ENCODE peak calls at places on chromosomes 12 and 14, in nine cellular contexts. One of them, this sample, is unnamed.

GRCh38 chr14:100294213-100294962 is 11.9 kb downstream of the SLC25A29 start:
- DNase-seq in B cell: peak; percentile 53
- DNase-seq in RWPE1: no peak
- DNase-seq in cardiac fibroblast: peak; percentile 53
- DNase-seq in Calu3: no peak
- DNase-seq in left ventricle myocardium inferior: peak; percentile 63
- DNase-seq in A549: no peak
- DNase-seq in endothelial cell: no peak
- DNase-seq in spleen: peak; percentile 67
- DNase-seq in this sample: no peak

GRCh38 chr14:96122496-96122895 is 82.1 kb upstream of the BDKRB2 start:
- DNase-seq in left ventricle myocardium inferior: no peak
- DNase-seq in B cell: no peak
- DNase-seq in cardiac fibroblast: peak; percentile 38
- DNase-seq in A549: no peak
- DNase-seq in RWPE1: no peak
- DNase-seq in spleen: no peak
- DNase-seq in endothelial cell: no peak
- DNase-seq in Calu3: no peak
- DNase-seq in this sample: no peak

GRCh38 chr14:94768521-94769412 is 1.1 kb downstream of the GSC start:
- DNase-seq in left ventricle myocardium inferior: no peak
- DNase-seq in endothelial cell: no peak
- DNase-seq in RWPE1: no peak
- DNase-seq in A549: no peak
- DNase-seq in cardiac fibroblast: no peak
- DNase-seq in B cell: peak; percentile 28
- DNase-seq in Calu3: peak; percentile 7
- DNase-seq in spleen: peak; percentile 65
- DNase-seq in this sample: peak; percentile 55

GRCh38 chr14:68733086-68733621 is 59.7 kb downstream of the ZFP36L1 start:
- DNase-seq in left ventricle myocardium inferior: no peak
- DNase-seq in endothelial cell: no peak
- DNase-seq in RWPE1: no peak
- DNase-seq in B cell: no peak
- DNase-seq in Calu3: no peak
- DNase-seq in A549: no peak
- DNase-seq in spleen: no peak
- DNase-seq in cardiac fibroblast: peak; percentile 26
- DNase-seq in this sample: peak; percentile 60

GRCh38 chr14:102317564-102318248 is 1.8 kb upstream of the ZNF839 start:
- DNase-seq in left ventricle myocardium inferior: peak; percentile 42
- DNase-seq in cardiac fibroblast: peak; percentile 26
- DNase-seq in A549: no peak
- DNase-seq in spleen: peak; percentile 36
- DNase-seq in Calu3: no peak
- DNase-seq in RWPE1: no peak
- DNase-seq in B cell: no peak
- DNase-seq in endothelial cell: no peak
- DNase-seq in this sample: peak; percentile 77

GRCh38 chr12:54053625-54054441 is at the start of gene HOXC4:
- DNase-seq in cardiac fibroblast: no peak
- DNase-seq in RWPE1: no peak
- DNase-seq in spleen: no peak
- DNase-seq in A549: peak; percentile 82
- DNase-seq in endothelial cell: no peak
- DNase-seq in Calu3: no peak
- DNase-seq in left ventricle myocardium inferior: no peak
- DNase-seq in B cell: peak; percentile 67
- DNase-seq in this sample: peak; percentile 48

GRCh38 chr12:2877047-2877958 is at the start of the genes FOXM1 and RHNO1:
- DNase-seq in endothelial cell: peak; percentile 92
- DNase-seq in cardiac fibroblast: peak; percentile 92
- DNase-seq in Calu3: peak; percentile 90
- DNase-seq in left ventricle myocardium inferior: peak; percentile 89
- DNase-seq in A549: peak; percentile 95
- DNase-seq in RWPE1: peak; percentile 93
- DNase-seq in B cell: peak; percentile 97
- DNase-seq in spleen: peak; percentile 97
- DNase-seq in this sample: peak; percentile 89

GRCh38 chr12:65364021-65364420 is 85.5 kb downstream of the MSRB3 start:
- DNase-seq in endothelial cell: no peak
- DNase-seq in A549: no peak
- DNase-seq in cardiac fibroblast: peak; percentile 60
- DNase-seq in B cell: no peak
- DNase-seq in RWPE1: no peak
- DNase-seq in spleen: no peak
- DNase-seq in left ventricle myocardium inferior: no peak
- DNase-seq in Calu3: no peak
- DNase-seq in this sample: no peak

GRCh38 chr12:19110541-19110940 is 19.0 kb upstream of the PLEKHA5 start:
- DNase-seq in cardiac fibroblast: peak; percentile 19
- DNase-seq in Calu3: no peak
- DNase-seq in A549: no peak
- DNase-seq in endothelial cell: no peak
- DNase-seq in left ventricle myocardium inferior: no peak
- DNase-seq in B cell: no peak
- DNase-seq in RWPE1: no peak
- DNase-seq in spleen: no peak
- DNase-seq in this sample: no peak

GRCh38 chr12:128813392-128813791 is 10.4 kb downstream of the SLC15A4 start:
- DNase-seq in spleen: no peak
- DNase-seq in endothelial cell: no peak
- DNase-seq in cardiac fibroblast: no peak
- DNase-seq in B cell: no peak
- DNase-seq in Calu3: no peak
- DNase-seq in left ventricle myocardium inferior: no peak
- DNase-seq in A549: no peak
- DNase-seq in RWPE1: no peak
- DNase-seq in this sample: no peak

GRCh38 chr12:110537605-110538409 is 35.7 kb downstream of the RAD9B start:
- DNase-seq in B cell: no peak
- DNase-seq in Calu3: no peak
- DNase-seq in left ventricle myocardium inferior: peak; percentile 74
- DNase-seq in A549: no peak
- DNase-seq in spleen: no peak
- DNase-seq in cardiac fibroblast: no peak
- DNase-seq in RWPE1: peak; percentile 60
- DNase-seq in endothelial cell: no peak
- DNase-seq in this sample: no peak

GRCh38 chr12:44403185-44403584 is 472.9 kb downstream of the NELL2 start:
- DNase-seq in endothelial cell: no peak
- DNase-seq in Calu3: no peak
- DNase-seq in cardiac fibroblast: no peak
- DNase-seq in left ventricle myocardium inferior: no peak
- DNase-seq in B cell: no peak
- DNase-seq in spleen: no peak
- DNase-seq in A549: no peak
- DNase-seq in RWPE1: no peak
- DNase-seq in this sample: no peak

GRCh38 chr14:97848351-97848980 is 1051.3 kb downstream of the VRK1 start:
- DNase-seq in A549: no peak
- DNase-seq in B cell: no peak
- DNase-seq in cardiac fibroblast: no peak
- DNase-seq in spleen: no peak
- DNase-seq in left ventricle myocardium inferior: no peak
- DNase-seq in endothelial cell: no peak
- DNase-seq in Calu3: no peak
- DNase-seq in RWPE1: no peak
- DNase-seq in this sample: no peak
- TF ChIP-seq CTCF in A549: no peak
- TF ChIP-seq CTCF in B cell: no peak
- TF ChIP-seq CTCF in cardiac fibroblast: no peak
- TF ChIP-seq CTCF in spleen: no peak
- TF ChIP-seq CTCF in left ventricle myocardium inferior: no peak
- TF ChIP-seq CTCF in endothelial cell: no peak
- TF ChIP-seq CTCF in Calu3: no peak
- TF ChIP-seq CTCF in RWPE1: no peak
- TF ChIP-seq CTCF in this sample: no peak

DNA sequence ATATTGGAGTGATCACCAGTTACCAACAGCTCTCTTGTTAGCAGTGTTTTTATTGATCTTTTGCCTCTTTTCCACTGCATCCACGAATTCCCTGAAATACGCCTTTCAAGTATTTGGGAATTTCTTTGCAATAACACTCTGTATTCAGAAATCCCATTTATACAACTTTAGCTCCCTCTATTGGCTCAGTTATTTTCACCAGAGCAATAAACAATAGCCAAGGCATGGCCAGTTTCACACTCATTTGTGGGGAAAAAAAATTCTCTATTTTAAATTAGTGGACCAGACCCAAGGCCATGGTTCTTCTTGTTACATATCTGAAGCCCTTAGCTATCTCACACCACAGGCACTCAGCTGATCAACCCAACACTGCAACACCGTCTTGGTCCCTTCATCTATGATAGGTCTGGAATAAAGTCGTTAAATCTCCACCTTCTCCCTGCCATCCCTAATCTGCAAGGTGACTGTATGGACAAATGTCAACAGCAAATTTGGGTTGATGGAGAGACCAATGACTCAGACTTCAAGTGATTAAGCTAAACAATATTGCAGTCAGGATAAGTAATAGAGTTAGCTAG is 92.4 kb upstream of the TMEM260 start:
- DNase-seq in RWPE1: no peak
- DNase-seq in A549: peak; percentile 8
- DNase-seq in Calu3: no peak
- DNase-seq in left ventricle myocardium inferior: no peak
- DNase-seq in cardiac fibroblast: peak; percentile 54
- DNase-seq in endothelial cell: no peak
- DNase-seq in spleen: no peak
- DNase-seq in B cell: no peak
- DNase-seq in this sample: no peak
- TF ChIP-seq CTCF in RWPE1: peak; percentile 49
- TF ChIP-seq CTCF in A549: peak; percentile 73
- TF ChIP-seq CTCF in Calu3: peak; percentile 24
- TF ChIP-seq CTCF in left ventricle myocardium inferior: peak; percentile 46
- TF ChIP-seq CTCF in cardiac fibroblast: peak; percentile 42
- TF ChIP-seq CTCF in endothelial cell: peak; percentile 19
- TF ChIP-seq CTCF in spleen: no peak
- TF ChIP-seq CTCF in B cell: no peak
- TF ChIP-seq CTCF in this sample: no peak

DNA sequence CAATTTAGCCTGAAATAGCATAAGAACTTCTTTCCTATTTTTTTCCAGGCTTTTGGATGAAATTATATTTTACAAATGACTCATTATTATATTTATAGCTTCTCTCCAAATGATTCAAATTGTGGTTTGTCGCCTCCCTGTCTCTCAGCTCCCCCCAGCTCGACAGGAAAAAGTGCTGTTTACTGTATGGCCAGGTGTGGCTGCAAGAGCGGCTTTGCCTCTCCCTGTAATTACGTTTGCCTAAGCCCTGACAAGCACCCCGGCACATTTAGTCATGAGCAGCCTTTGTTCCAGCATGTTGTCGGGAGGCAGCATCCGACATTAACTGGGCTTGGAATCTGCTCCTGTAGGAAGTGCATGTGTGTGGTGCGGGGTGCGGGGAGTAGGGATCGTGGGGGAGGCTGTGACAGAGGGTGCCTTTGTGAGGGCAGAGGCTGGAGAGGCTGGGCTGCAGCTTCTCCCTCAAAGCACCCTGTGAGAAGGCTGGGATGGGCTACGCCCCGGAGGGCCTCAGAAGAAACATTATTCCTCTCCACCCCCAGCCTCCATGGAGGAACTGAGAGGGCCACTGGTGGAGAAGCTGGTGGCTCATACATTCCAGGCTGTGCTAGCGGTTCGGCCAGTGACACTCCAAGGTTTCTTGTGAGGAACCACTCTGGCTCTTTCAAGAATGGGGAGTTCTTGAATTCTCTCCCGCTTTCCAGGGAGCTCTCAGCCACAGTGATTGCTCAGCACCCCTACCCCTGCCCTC is 42.1 kb upstream of the CTDSP2 start:
- DNase-seq in spleen: no peak
- DNase-seq in cardiac fibroblast: peak; percentile 62
- DNase-seq in endothelial cell: no peak
- DNase-seq in RWPE1: peak; percentile 87
- DNase-seq in left ventricle myocardium inferior: peak; percentile 32
- DNase-seq in A549: no peak
- DNase-seq in B cell: no peak
- DNase-seq in Calu3: peak; percentile 56
- DNase-seq in this sample: peak; percentile 59
- TF ChIP-seq CTCF in spleen: no peak
- TF ChIP-seq CTCF in cardiac fibroblast: no peak
- TF ChIP-seq CTCF in endothelial cell: no peak
- TF ChIP-seq CTCF in RWPE1: no peak
- TF ChIP-seq CTCF in left ventricle myocardium inferior: no peak
- TF ChIP-seq CTCF in A549: no peak
- TF ChIP-seq CTCF in B cell: no peak
- TF ChIP-seq CTCF in Calu3: no peak
- TF ChIP-seq CTCF in this sample: no peak

GRCh38 chr14:35509846-35510245 is 24.1 kb upstream of the INSM2 start:
- DNase-seq in B cell: no peak
- DNase-seq in Calu3: no peak
- DNase-seq in endothelial cell: no peak
- DNase-seq in cardiac fibroblast: no peak
- DNase-seq in A549: no peak
- DNase-seq in RWPE1: no peak
- DNase-seq in spleen: no peak
- DNase-seq in left ventricle myocardium inferior: no peak
- DNase-seq in this sample: no peak
- TF ChIP-seq CTCF in B cell: no peak
- TF ChIP-seq CTCF in Calu3: no peak
- TF ChIP-seq CTCF in endothelial cell: no peak
- TF ChIP-seq CTCF in cardiac fibroblast: no peak
- TF ChIP-seq CTCF in A549: no peak
- TF ChIP-seq CTCF in RWPE1: no peak
- TF ChIP-seq CTCF in spleen: no peak
- TF ChIP-seq CTCF in left ventricle myocardium inferior: no peak
- TF ChIP-seq CTCF in this sample: no peak

GRCh38 chr14:22098435-22098834 is 424.8 kb upstream of the OR4E1 start:
- DNase-seq in Calu3: no peak
- DNase-seq in B cell: no peak
- DNase-seq in spleen: no peak
- DNase-seq in RWPE1: no peak
- DNase-seq in left ventricle myocardium inferior: no peak
- DNase-seq in cardiac fibroblast: no peak
- DNase-seq in A549: no peak
- DNase-seq in endothelial cell: no peak
- DNase-seq in this sample: no peak

GRCh38 chr14:22097606-22098292 is 424.1 kb upstream of the OR4E1 start:
- DNase-seq in Calu3: no peak
- DNase-seq in cardiac fibroblast: no peak
- DNase-seq in left ventricle myocardium inferior: no peak
- DNase-seq in RWPE1: no peak
- DNase-seq in A549: no peak
- DNase-seq in B cell: no peak
- DNase-seq in endothelial cell: no peak
- DNase-seq in spleen: no peak
- DNase-seq in this sample: peak; percentile 33

GRCh38 chr14:22096511-22096890 is 422.9 kb upstream of the OR4E1 start:
- DNase-seq in RWPE1: no peak
- DNase-seq in cardiac fibroblast: no peak
- DNase-seq in B cell: no peak
- DNase-seq in spleen: no peak
- DNase-seq in Calu3: no peak
- DNase-seq in A549: no peak
- DNase-seq in endothelial cell: no peak
- DNase-seq in left ventricle myocardium inferior: no peak
- DNase-seq in this sample: peak; percentile 35

GRCh38 chr14:22097072-22097471 is 423.5 kb upstream of the OR4E1 start:
- DNase-seq in cardiac fibroblast: no peak
- DNase-seq in left ventricle myocardium inferior: no peak
- DNase-seq in Calu3: no peak
- DNase-seq in B cell: no peak
- DNase-seq in spleen: no peak
- DNase-seq in RWPE1: no peak
- DNase-seq in A549: no peak
- DNase-seq in endothelial cell: no peak
- DNase-seq in this sample: no peak

GRCh38 chr14:22099942-22100763 is 426.5 kb upstream of the OR4E1 start:
- DNase-seq in endothelial cell: peak; percentile 72
- DNase-seq in cardiac fibroblast: peak; percentile 46
- DNase-seq in B cell: no peak
- DNase-seq in RWPE1: peak; percentile 63
- DNase-seq in A549: peak; percentile 5
- DNase-seq in left ventricle myocardium inferior: peak; percentile 64
- DNase-seq in spleen: peak; percentile 69
- DNase-seq in Calu3: peak; percentile 75
- DNase-seq in this sample: peak; percentile 79
- TF ChIP-seq CTCF in endothelial cell: peak; percentile 34
- TF ChIP-seq CTCF in cardiac fibroblast: peak; percentile 42
- TF ChIP-seq CTCF in B cell: peak; percentile 26
- TF ChIP-seq CTCF in RWPE1: peak; percentile 41
- TF ChIP-seq CTCF in A549: peak; percentile 55
- TF ChIP-seq CTCF in left ventricle myocardium inferior: peak; percentile 73
- TF ChIP-seq CTCF in spleen: no peak
- TF ChIP-seq CTCF in Calu3: peak; percentile 55
- TF ChIP-seq CTCF in this sample: peak; percentile 39

This sample was measured in activated CD8-positive, alpha-beta T cell treated with anti-CD3 and anti-CD28 coated beads for 36 hours.